ENCODE peak calls at places on chromosomes 11 and 22, in seven cellular contexts. R is Calu3, B is cardiac fibroblast, D is spleen, E is neural crest cell, O is neural progenitor cell, G is MM.1S. C is an unnamed sample.

GRCh38 chr11:95716266-95716665 is 73.3 kb downstream of the FAM76B start:
- DNase-seq in D (no peak), B (peak), E (no peak), O (no peak), G (peak), R (no peak), C (no peak)

GRCh38 chr11:47003180-47003877 is 66.8 kb downstream of the CSTPP1 start:
- DNase-seq in B (no peak), R (no peak), G (no peak), E (no peak), D (no peak), O (no peak), C (no peak)

GRCh38 chr22:39117585-39118191 is 20.6 kb downstream of the APOBEC3H start:
- DNase-seq in D (peak), E (peak), R (peak), O (peak), B (peak), G (peak), C (peak)

GRCh38 chr11:104776501-104777170 is 121.6 kb downstream of the CASP12 start:
- DNase-seq in E (no peak), R (peak), D (no peak), G (no peak), B (no peak), O (no peak), C (no peak)

GRCh38 chr11:120067361-120068113 is 70.4 kb downstream of the TRIM29 start:
- DNase-seq in O (no peak), D (no peak), G (no peak), B (no peak), R (no peak), E (no peak), C (no peak)

GRCh38 chr11:44219830-44220778 is 89.8 kb downstream of the ALX4 start:
- DNase-seq in O (no peak), R (no peak), D (no peak), G (no peak), E (no peak), B (peak), C (no peak)

GRCh38 chr11:116563028-116563712 is 209.6 kb downstream of the BUD13 start:
- DNase-seq in B (no peak), O (no peak), R (peak), G (no peak), E (no peak), D (no peak), C (no peak)

GRCh38 chr22:32839776-32840571 is 38.5 kb downstream of the TIMP3 start:
- DNase-seq in B (no peak), O (peak), D (no peak), R (no peak), E (no peak), G (no peak), C (no peak)

GRCh38 chr22:36334838-36335603 is 52.7 kb downstream of the MYH9 start:
- DNase-seq in O (peak), G (no peak), E (peak), R (peak), B (peak), D (peak), C (no peak)

GRCh38 chr11:6062691-6063358 is 32.3 kb upstream of the OR56A1 start:
- DNase-seq in G (no peak), D (no peak), R (no peak), O (no peak), E (no peak), B (no peak), C (no peak)
- TF ChIP-seq CTCF in G (peak), D (no peak), R (no peak), O (peak), E (no peak), B (no peak), C (peak)

GRCh38 chr11:60701509-60701818 is 2.1 kb downstream of the MS4A8 start:
- DNase-seq in R (no peak), D (no peak), B (no peak), G (no peak), E (no peak), O (no peak), C (no peak)

GRCh38 chr11:60703374-60703773 is 4.0 kb downstream of the MS4A8 start:
- DNase-seq in D (no peak), G (no peak), B (no peak), O (no peak), R (no peak), E (no peak), C (no peak)

GRCh38 chr11:60705895-60706294 is 6.5 kb downstream of the MS4A8 start:
- DNase-seq in O (no peak), G (no peak), D (no peak), B (no peak), E (no peak), R (no peak), C (no peak)

GRCh38 chr11:60699282-60699681 is at the start of gene MS4A8:
- DNase-seq in O (no peak), E (no peak), D (no peak), B (no peak), G (no peak), R (peak), C (no peak)

DNA sequence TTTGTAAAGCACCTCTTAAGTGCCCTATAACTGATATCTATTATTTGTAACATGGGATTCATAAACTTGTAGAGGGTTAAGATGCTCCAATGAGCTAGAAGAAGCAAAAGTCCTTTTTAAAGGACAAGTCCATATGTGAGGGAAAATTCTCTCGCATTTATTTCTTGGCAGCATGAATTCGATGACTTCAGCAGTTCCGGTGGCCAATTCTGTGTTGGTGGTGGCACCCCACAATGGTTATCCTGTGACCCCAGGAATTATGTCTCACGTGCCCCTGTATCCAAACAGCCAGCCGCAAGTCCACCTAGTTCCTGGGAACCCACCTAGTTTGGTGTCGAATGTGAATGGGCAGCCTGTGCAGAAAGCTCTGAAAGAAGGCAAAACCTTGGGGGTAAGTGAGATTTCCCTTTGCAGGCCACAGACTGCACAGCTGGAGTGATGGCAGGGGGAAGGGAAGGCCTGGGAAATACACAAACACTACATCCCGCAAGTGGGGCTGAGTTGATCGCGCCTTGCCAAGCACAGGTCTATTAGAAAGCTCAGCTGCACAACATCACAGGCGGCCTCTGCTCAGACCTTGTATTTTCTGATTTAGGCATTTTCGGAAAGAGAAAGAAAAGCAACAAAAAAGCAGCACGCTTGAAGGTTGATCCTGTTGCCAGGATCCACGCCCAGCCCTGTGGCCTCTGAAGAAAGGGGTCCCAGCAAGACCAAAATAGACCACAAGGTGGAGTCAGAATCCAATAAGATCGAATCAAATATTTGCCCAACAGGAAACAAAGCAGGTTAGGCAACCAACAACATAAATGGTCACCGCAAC is 1.5 kb downstream of the MS4A8 start:
- DNase-seq in D (no peak), O (peak), B (peak), E (peak), R (peak), G (peak), C (no peak)
- TF ChIP-seq CTCF in D (peak), O (peak), B (peak), E (peak), R (peak), G (peak), C (peak)

GRCh38 chr11:97610000-97610399 is 1220.2 kb downstream of the JRKL start:
- DNase-seq in R (no peak), O (no peak), E (no peak), D (no peak), G (no peak), B (peak), C (no peak)
- TF ChIP-seq CTCF in R (no peak), O (no peak), E (peak), D (no peak), G (no peak), B (peak), C (peak)

DNA sequence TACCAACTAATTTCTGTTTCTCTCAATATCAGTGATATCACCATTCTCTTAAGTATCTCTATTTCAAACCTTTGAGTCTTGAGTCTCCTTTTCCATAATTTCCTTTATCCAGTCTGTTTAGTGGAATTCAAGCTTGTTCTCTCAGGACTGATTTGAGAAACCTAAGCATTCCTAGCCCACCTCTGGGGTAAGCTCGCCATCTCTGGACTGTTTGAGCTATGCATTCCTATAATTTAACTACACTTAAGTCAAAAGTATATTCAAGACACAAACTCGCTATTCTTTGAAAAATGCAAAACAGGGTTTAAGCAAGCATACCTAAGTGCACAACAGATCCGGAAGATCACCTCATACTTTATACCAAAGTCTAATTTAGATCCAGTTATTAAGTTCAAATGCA is 2.1 kb upstream of the DLAT start:
- DNase-seq in G (no peak), R (no peak), E (no peak), D (no peak), O (no peak), B (no peak), C (peak)
- TF ChIP-seq CTCF in G (no peak), R (no peak), E (no peak), D (no peak), O (peak), B (no peak), C (no peak)

GRCh38 chr11:65100674-65101350 is 4.8 kb downstream of the VPS51 start:
- DNase-seq in E (no peak), R (no peak), D (no peak), G (no peak), B (no peak), O (no peak), C (no peak)

GRCh38 chr11:65096926-65097325 is 912 bp downstream of the VPS51 start:
- DNase-seq in D (no peak), R (no peak), B (no peak), E (no peak), O (no peak), G (no peak), C (no peak)

GRCh38 chr11:65095427-65095826 is 587 bp upstream of the VPS51 start:
- DNase-seq in D (no peak), O (no peak), E (no peak), B (no peak), R (no peak), G (no peak), C (no peak)

GRCh38 chr11:65090628-65091027 is 5.4 kb upstream of the VPS51 start:
- DNase-seq in B (no peak), R (no peak), G (peak), D (peak), O (no peak), E (no peak), C (no peak)

DNA sequence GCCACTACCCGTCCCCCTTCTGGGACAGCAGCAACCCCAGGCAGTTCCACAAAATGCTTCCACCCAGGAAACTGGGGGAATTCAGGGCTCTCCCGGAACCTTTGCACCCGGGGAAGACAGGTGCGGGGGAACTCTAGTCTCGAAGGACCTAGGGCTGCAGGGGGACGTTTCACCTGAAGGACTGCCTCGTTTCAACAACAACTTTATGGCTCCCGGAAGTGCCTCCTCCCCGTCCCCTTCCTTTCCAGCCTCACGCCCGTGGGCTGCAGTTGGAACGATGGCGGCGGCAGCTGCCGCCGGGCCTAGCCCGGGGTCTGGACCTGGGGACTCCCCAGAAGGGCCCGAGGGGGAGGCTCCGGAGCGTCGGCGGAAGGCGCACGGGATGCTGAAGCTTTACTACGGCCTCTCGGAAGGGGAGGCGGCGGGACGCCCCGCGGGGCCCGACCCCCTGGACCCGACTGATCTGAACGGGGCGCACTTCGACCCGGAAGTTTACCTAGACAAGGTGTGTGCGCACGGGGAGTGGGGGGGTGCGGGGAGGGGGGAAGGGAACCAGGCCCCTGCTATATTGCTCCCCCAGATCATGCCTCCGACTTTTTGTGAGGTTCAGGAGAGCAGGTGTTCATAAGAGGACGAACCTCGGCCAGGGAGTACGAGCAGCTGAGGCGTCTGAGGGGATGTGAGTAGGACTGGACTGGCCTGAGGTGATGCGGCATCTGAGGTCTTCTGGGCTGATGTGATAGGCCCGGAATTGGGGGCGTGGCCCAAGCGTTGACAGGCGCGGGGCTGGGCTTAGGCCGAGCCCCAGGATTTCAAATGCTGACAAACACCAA is at the start of gene VPS51:
- DNase-seq in R (peak), O (peak), D (peak), B (peak), E (peak), G (peak), C (peak)
- TF ChIP-seq CTCF in R (no peak), O (no peak), D (peak), B (no peak), E (no peak), G (no peak), C (no peak)

GRCh38 chr11:132122701-132123100 is 752.3 kb downstream of the NTM start:
- DNase-seq in R (no peak), O (no peak), G (no peak), D (no peak), E (no peak), B (no peak), C (no peak)

GRCh38 chr11:132123449-132123848 is 753.0 kb downstream of the NTM start:
- DNase-seq in E (no peak), D (no peak), G (peak), R (no peak), O (no peak), B (no peak), C (no peak)

GRCh38 chr11:132126973-132127900 is 756.8 kb downstream of the NTM start:
- DNase-seq in D (no peak), B (peak), E (peak), G (peak), R (no peak), O (peak), C (no peak)

GRCh38 chr11:132125855-132126841 is 755.7 kb downstream of the NTM start:
- DNase-seq in D (no peak), R (no peak), E (peak), O (peak), G (peak), B (peak), C (no peak)

GRCh38 chr11:132123854-132124835 is 753.7 kb downstream of the NTM start:
- DNase-seq in D (no peak), B (no peak), O (no peak), G (peak), R (no peak), E (no peak), C (peak)
- TF ChIP-seq CTCF in D (no peak), B (peak), O (peak), G (peak), R (no peak), E (peak), C (peak)

C was measured in GM06990.